ENCODE peak calls at places on chromosomes 6 and 20, in seven cellular contexts. One of them, this sample, is unnamed.

GRCh38 chr6:35811699-35811995 is 6.5 kb downstream of the LHFPL5 start:
- DNase-seq in IMR-90: no peak
- DNase-seq in H9: no peak
- DNase-seq in mesendoderm: no peak
- DNase-seq in mesenchymal stem cell: no peak
- DNase-seq in H1: no peak
- DNase-seq in trophoblast cell: no peak
- DNase-seq in this sample: no peak

GRCh38 chr20:48999890-49000870 is 45.9 kb upstream of the CSE1L start:
- DNase-seq in IMR-90: no peak
- DNase-seq in H9: no peak
- DNase-seq in mesendoderm: no peak
- DNase-seq in mesenchymal stem cell: no peak
- DNase-seq in H1: no peak
- DNase-seq in trophoblast cell: no peak
- DNase-seq in this sample: no peak

GRCh38 chr20:63466250-63466825 is 6.1 kb downstream of the KCNQ2 start:
- DNase-seq in IMR-90: no peak
- DNase-seq in H9: no peak
- DNase-seq in mesendoderm: no peak
- DNase-seq in mesenchymal stem cell: no peak
- DNase-seq in H1: no peak
- DNase-seq in trophoblast cell: no peak
- DNase-seq in this sample: no peak

GRCh38 chr6:139540276-139540675 is 165.8 kb upstream of the CITED2 start:
- DNase-seq in IMR-90: peak; percentile 77
- DNase-seq in H9: no peak
- DNase-seq in mesendoderm: peak; percentile 20
- DNase-seq in mesenchymal stem cell: peak; percentile 88
- DNase-seq in H1: no peak
- DNase-seq in trophoblast cell: no peak
- DNase-seq in this sample: no peak

GRCh38 chr6:129030231-129030630 is 147.3 kb downstream of the LAMA2 start:
- DNase-seq in IMR-90: no peak
- DNase-seq in H9: no peak
- DNase-seq in mesendoderm: no peak
- DNase-seq in mesenchymal stem cell: peak; percentile 21
- DNase-seq in H1: no peak
- DNase-seq in trophoblast cell: no peak
- DNase-seq in this sample: no peak

GRCh38 chr20:43662943-43663655 is 3.8 kb upstream of the MYBL2 start:
- DNase-seq in IMR-90: peak; percentile 34
- DNase-seq in H9: no peak
- DNase-seq in mesendoderm: no peak
- DNase-seq in mesenchymal stem cell: peak; percentile 11
- DNase-seq in H1: no peak
- DNase-seq in trophoblast cell: peak; percentile 66
- DNase-seq in this sample: no peak

GRCh38 chr6:147217840-147218404 is 13.7 kb downstream of the STXBP5 start:
- DNase-seq in IMR-90: no peak
- DNase-seq in H9: no peak
- DNase-seq in mesendoderm: no peak
- DNase-seq in mesenchymal stem cell: no peak
- DNase-seq in H1: no peak
- DNase-seq in trophoblast cell: no peak
- DNase-seq in this sample: no peak

GRCh38 chr6:143039548-143039947 is 21.1 kb upstream of the AIG1 start:
- DNase-seq in IMR-90: no peak
- DNase-seq in H9: no peak
- DNase-seq in mesendoderm: no peak
- DNase-seq in mesenchymal stem cell: no peak
- DNase-seq in H1: no peak
- DNase-seq in trophoblast cell: no peak
- DNase-seq in this sample: no peak

GRCh38 chr6:15519681-15520080 is 143.1 kb downstream of the DTNBP1 start:
- DNase-seq in IMR-90: no peak
- DNase-seq in H9: no peak
- DNase-seq in mesendoderm: no peak
- DNase-seq in mesenchymal stem cell: no peak
- DNase-seq in H1: no peak
- DNase-seq in trophoblast cell: no peak
- DNase-seq in this sample: no peak

GRCh38 chr6:159693128-159693893 is at the start of gene SOD2:
- DNase-seq in IMR-90: peak; percentile 81
- DNase-seq in H9: peak; percentile 88
- DNase-seq in mesendoderm: peak; percentile 92
- DNase-seq in mesenchymal stem cell: peak; percentile 87
- DNase-seq in H1: peak; percentile 53
- DNase-seq in trophoblast cell: peak; percentile 76
- DNase-seq in this sample: peak; percentile 85

GRCh38 chr20:47438464-47439381 is 63.0 kb upstream of the NCOA3 start:
- DNase-seq in IMR-90: no peak
- DNase-seq in H9: no peak
- DNase-seq in mesendoderm: peak; percentile 68
- DNase-seq in mesenchymal stem cell: no peak
- DNase-seq in H1: no peak
- DNase-seq in trophoblast cell: peak; percentile 82
- DNase-seq in this sample: no peak

GRCh38 chr6:43993881-43994523 is 133.2 kb downstream of the MRPL14 start:
- DNase-seq in IMR-90: no peak
- DNase-seq in H9: no peak
- DNase-seq in mesendoderm: no peak
- DNase-seq in mesenchymal stem cell: no peak
- DNase-seq in H1: no peak
- DNase-seq in trophoblast cell: no peak
- DNase-seq in this sample: no peak

GRCh38 chr6:42452171-42453026 is 673 bp upstream of the TRERF1 start:
- DNase-seq in IMR-90: peak; percentile 76
- DNase-seq in H9: peak; percentile 87
- DNase-seq in mesendoderm: peak; percentile 95
- DNase-seq in mesenchymal stem cell: peak; percentile 88
- DNase-seq in H1: no peak
- DNase-seq in trophoblast cell: no peak
- DNase-seq in this sample: peak; percentile 80

GRCh38 chr6:16130932-16131387 is 2.1 kb downstream of the MYLIP start:
- DNase-seq in IMR-90: peak; percentile 83
- DNase-seq in H9: no peak
- DNase-seq in mesendoderm: peak; percentile 94
- DNase-seq in mesenchymal stem cell: peak; percentile 91
- DNase-seq in H1: no peak
- DNase-seq in trophoblast cell: no peak
- DNase-seq in this sample: peak; percentile 14

GRCh38 chr6:138001750-138002349 is 105.4 kb downstream of the PERP start:
- DNase-seq in IMR-90: peak; percentile 53
- DNase-seq in H9: no peak
- DNase-seq in mesendoderm: peak; percentile 53
- DNase-seq in mesenchymal stem cell: peak; percentile 53
- DNase-seq in H1: no peak
- DNase-seq in trophoblast cell: peak; percentile 52
- DNase-seq in this sample: peak; percentile 37

GRCh38 chr6:116529466-116529969 is 16.0 kb downstream of the TRAPPC3L start:
- DNase-seq in IMR-90: no peak
- DNase-seq in H9: no peak
- DNase-seq in mesendoderm: peak; percentile 51
- DNase-seq in mesenchymal stem cell: no peak
- DNase-seq in H1: no peak
- DNase-seq in trophoblast cell: peak; percentile 11
- DNase-seq in this sample: no peak

GRCh38 chr6:166297606-166298005 is 10.6 kb downstream of the PRR18 start:
- DNase-seq in IMR-90: no peak
- DNase-seq in H9: no peak
- DNase-seq in mesendoderm: no peak
- DNase-seq in mesenchymal stem cell: no peak
- DNase-seq in H1: no peak
- DNase-seq in trophoblast cell: no peak
- DNase-seq in this sample: no peak

GRCh38 chr20:9397928-9398327 is 116.5 kb upstream of the LAMP5 start:
- DNase-seq in IMR-90: no peak
- DNase-seq in H9: no peak
- DNase-seq in mesendoderm: no peak
- DNase-seq in mesenchymal stem cell: no peak
- DNase-seq in H1: no peak
- DNase-seq in trophoblast cell: peak; percentile 11
- DNase-seq in this sample: no peak

GRCh38 chr6:149453597-149454340 is 31.0 kb downstream of the ZC3H12D start:
- DNase-seq in IMR-90: no peak
- DNase-seq in H9: no peak
- DNase-seq in mesendoderm: no peak
- DNase-seq in mesenchymal stem cell: no peak
- DNase-seq in H1: no peak
- DNase-seq in trophoblast cell: no peak
- DNase-seq in this sample: no peak

GRCh38 chr20:33415948-33416347 is 14.6 kb upstream of the CDK5RAP1 start:
- DNase-seq in IMR-90: peak; percentile 35
- DNase-seq in H9: peak; percentile 71
- DNase-seq in mesendoderm: peak; percentile 60
- DNase-seq in mesenchymal stem cell: peak; percentile 27
- DNase-seq in H1: peak; percentile 9
- DNase-seq in trophoblast cell: no peak
- DNase-seq in this sample: peak; percentile 4

GRCh38 chr20:24615353-24615752 is 145.9 kb downstream of the SYNDIG1 start:
- DNase-seq in IMR-90: no peak
- DNase-seq in H9: no peak
- DNase-seq in mesendoderm: no peak
- DNase-seq in mesenchymal stem cell: no peak
- DNase-seq in H1: no peak
- DNase-seq in trophoblast cell: no peak
- DNase-seq in this sample: no peak

GRCh38 chr6:43013020-43013842 is 515 bp downstream of the MEA1 start:
- DNase-seq in IMR-90: peak; percentile 21
- DNase-seq in H9: no peak
- DNase-seq in mesendoderm: peak; percentile 30
- DNase-seq in mesenchymal stem cell: peak; percentile 32
- DNase-seq in H1: no peak
- DNase-seq in trophoblast cell: no peak
- DNase-seq in this sample: no peak

GRCh38 chr6:148577687-148578488 is 168.9 kb upstream of the UST start:
- DNase-seq in IMR-90: peak; percentile 80
- DNase-seq in H9: peak; percentile 91
- DNase-seq in mesendoderm: peak; percentile 95
- DNase-seq in mesenchymal stem cell: peak; percentile 86
- DNase-seq in H1: peak; percentile 86
- DNase-seq in trophoblast cell: peak; percentile 56
- DNase-seq in this sample: peak; percentile 69

GRCh38 chr20:41476013-41476441 is 109.4 kb upstream of the EMILIN3 start:
- DNase-seq in IMR-90: peak; percentile 68
- DNase-seq in H9: no peak
- DNase-seq in mesendoderm: no peak
- DNase-seq in mesenchymal stem cell: no peak
- DNase-seq in H1: no peak
- DNase-seq in trophoblast cell: no peak
- DNase-seq in this sample: no peak

GRCh38 chr6:151247510-151247909 is 7.7 kb downstream of the AKAP12 start:
- DNase-seq in IMR-90: no peak
- DNase-seq in H9: no peak
- DNase-seq in mesendoderm: no peak
- DNase-seq in mesenchymal stem cell: no peak
- DNase-seq in H1: no peak
- DNase-seq in trophoblast cell: no peak
- DNase-seq in this sample: no peak
- H3K23ac ChIP-seq in IMR-90: no peak overlapping the region
- H3K23ac ChIP-seq in H9: no peak overlapping the region
- H3K23ac ChIP-seq in mesendoderm: no peak overlapping the region
- H3K23ac ChIP-seq in mesenchymal stem cell: no peak overlapping the region
- H3K23ac ChIP-seq in H1: no peak overlapping the region
- H3K23ac ChIP-seq in trophoblast cell: no peak overlapping the region
- H3K23ac ChIP-seq in this sample: no peak overlapping the region

DNA sequence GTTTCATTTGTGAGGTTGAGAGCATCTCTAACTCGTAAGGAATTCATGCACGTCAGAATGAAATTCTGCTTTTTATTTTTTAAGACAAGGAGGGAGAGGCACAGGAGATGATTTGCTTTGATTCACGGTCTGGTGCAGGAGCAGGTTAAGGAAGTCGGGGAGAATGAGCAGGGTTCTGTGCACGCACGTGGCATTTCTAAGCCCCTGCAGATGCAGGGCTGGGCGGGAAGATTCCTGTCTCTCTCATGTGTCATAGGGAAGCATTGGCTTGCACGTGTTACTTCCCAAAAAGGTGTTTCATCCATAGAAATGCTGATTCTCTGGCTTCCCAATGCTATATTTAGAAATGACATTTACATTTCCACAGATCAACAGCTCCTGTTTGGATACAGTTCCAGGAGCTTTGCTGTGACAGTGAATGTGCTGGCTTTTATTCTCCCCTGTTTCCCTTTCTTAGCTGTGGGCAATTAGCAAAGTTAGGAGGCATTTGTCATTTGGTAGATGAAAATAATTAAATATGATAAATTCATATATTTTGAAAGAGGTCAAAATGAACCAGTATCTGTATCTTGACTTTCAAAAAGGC is 119.7 kb upstream of the ZFP64 start:
- DNase-seq in IMR-90: no peak
- DNase-seq in H9: peak; percentile 35
- DNase-seq in mesendoderm: no peak
- DNase-seq in mesenchymal stem cell: no peak
- DNase-seq in H1: no peak
- DNase-seq in trophoblast cell: no peak
- DNase-seq in this sample: no peak
- H3K23ac ChIP-seq in IMR-90: no peak overlapping the region
- H3K23ac ChIP-seq in H9: no peak overlapping the region
- H3K23ac ChIP-seq in mesendoderm: no peak overlapping the region
- H3K23ac ChIP-seq in mesenchymal stem cell: no peak overlapping the region
- H3K23ac ChIP-seq in H1: no peak overlapping the region
- H3K23ac ChIP-seq in trophoblast cell: no peak overlapping the region
- H3K23ac ChIP-seq in this sample: no peak overlapping the region

GRCh38 chr20:35652641-35653429 is 11.9 kb downstream of the CPNE1 start:
- DNase-seq in IMR-90: no peak
- DNase-seq in H9: no peak
- DNase-seq in mesendoderm: no peak
- DNase-seq in mesenchymal stem cell: no peak
- DNase-seq in H1: no peak
- DNase-seq in trophoblast cell: no peak
- DNase-seq in this sample: no peak
- H3K23ac ChIP-seq in IMR-90: no peak overlapping the region
- H3K23ac ChIP-seq in H9: no peak overlapping the region
- H3K23ac ChIP-seq in mesendoderm: no peak overlapping the region
- H3K23ac ChIP-seq in mesenchymal stem cell: no peak overlapping the region
- H3K23ac ChIP-seq in H1: no peak overlapping the region
- H3K23ac ChIP-seq in trophoblast cell: no peak overlapping the region
- H3K23ac ChIP-seq in this sample: peak overlapping the region; percentile 87

GRCh38 chr6:24426729-24427446 is 24.2 kb downstream of the MRS2 start:
- DNase-seq in IMR-90: no peak
- DNase-seq in H9: no peak
- DNase-seq in mesendoderm: peak; percentile 46
- DNase-seq in mesenchymal stem cell: peak; percentile 24
- DNase-seq in H1: no peak
- DNase-seq in trophoblast cell: no peak
- DNase-seq in this sample: no peak

GRCh38 chr6:24419526-24419925 is 16.8 kb downstream of the MRS2 start:
- DNase-seq in IMR-90: peak; percentile 10
- DNase-seq in H9: no peak
- DNase-seq in mesendoderm: no peak
- DNase-seq in mesenchymal stem cell: no peak
- DNase-seq in H1: no peak
- DNase-seq in trophoblast cell: no peak
- DNase-seq in this sample: no peak

GRCh38 chr6:24430086-24430485 is 27.4 kb downstream of the MRS2 start:
- DNase-seq in IMR-90: peak; percentile 47
- DNase-seq in H9: no peak
- DNase-seq in mesendoderm: no peak
- DNase-seq in mesenchymal stem cell: no peak
- DNase-seq in H1: no peak
- DNase-seq in trophoblast cell: no peak
- DNase-seq in this sample: no peak

GRCh38 chr6:24428615-24429014 is 25.9 kb downstream of the MRS2 start:
- DNase-seq in IMR-90: peak; percentile 63
- DNase-seq in H9: no peak
- DNase-seq in mesendoderm: no peak
- DNase-seq in mesenchymal stem cell: peak; percentile 32
- DNase-seq in H1: no peak
- DNase-seq in trophoblast cell: no peak
- DNase-seq in this sample: no peak

GRCh38 chr6:24425091-24425490 is 22.4 kb downstream of the MRS2 start:
- DNase-seq in IMR-90: no peak
- DNase-seq in H9: no peak
- DNase-seq in mesendoderm: no peak
- DNase-seq in mesenchymal stem cell: no peak
- DNase-seq in H1: no peak
- DNase-seq in trophoblast cell: no peak
- DNase-seq in this sample: no peak
- H3K23ac ChIP-seq in IMR-90: no peak overlapping the region
- H3K23ac ChIP-seq in H9: no peak overlapping the region
- H3K23ac ChIP-seq in mesendoderm: no peak overlapping the region
- H3K23ac ChIP-seq in mesenchymal stem cell: no peak overlapping the region
- H3K23ac ChIP-seq in H1: no peak overlapping the region
- H3K23ac ChIP-seq in trophoblast cell: no peak overlapping the region
- H3K23ac ChIP-seq in this sample: no peak overlapping the region